ENCODE peak calls at places on chromosomes 2 and 18, in ten cellular contexts. Q is HEK293T; Z is midbrain; X is body of pancreas; W is NCI-H774; B is GM13977; A is EL; L is MM.1S; S is hypothalamus; O is CD8-positive, alpha-beta memory T cell. R is an unnamed sample.

GRCh38 chr2:26606847-26607190 is 34.3 kb downstream of the CIB4 start:
- DNase-seq in W (no peak), Q (no peak), L (no peak), B (no peak), Z (no peak), A (no peak), O (no peak), X (peak; percentile 27), S (no peak), R (peak; percentile 22)

GRCh38 chr2:239440511-239440959 is 39.7 kb upstream of the HDAC4 start:
- DNase-seq in W (no peak), X (no peak), O (no peak), A (no peak), L (no peak), Z (peak; percentile 87), Q (no peak), B (no peak), S (no peak), R (no peak)

GRCh38 chr2:101396352-101396717 is 9.0 kb upstream of the CREG2 start:
- DNase-seq in W (no peak), S (no peak), L (no peak), Z (no peak), X (no peak), O (no peak), B (no peak), A (peak; percentile 83), Q (no peak), R (no peak)

GRCh38 chr18:58013241-58014211 is 30.5 kb upstream of the NEDD4L start:
- DNase-seq in S (no peak), Q (no peak), Z (no peak), X (no peak), B (no peak), L (no peak), W (no peak), A (peak; percentile 23), O (no peak), R (peak; percentile 48)

GRCh38 chr2:72112981-72113846 is 34.4 kb downstream of the CYP26B1 start:
- DNase-seq in A (no peak), Q (no peak), O (no peak), B (no peak), L (no peak), S (no peak), X (no peak), Z (peak; percentile 5), W (no peak), R (peak; percentile 30)

GRCh38 chr2:238240761-238241711 is 1.2 kb upstream of the HES6 start:
- DNase-seq in W (peak; percentile 94), O (no peak), A (peak; percentile 30), B (peak; percentile 58), L (peak; percentile 91), Q (peak; percentile 60), X (peak; percentile 93), S (no peak), Z (no peak), R (no peak)

GRCh38 chr2:98128556-98129109 is 41.7 kb downstream of the VWA3B start:
- DNase-seq in O (no peak), Q (no peak), A (no peak), W (no peak), B (no peak), L (no peak), X (no peak), Z (no peak), S (no peak), R (no peak)

GRCh38 chr2:230423851-230424458 is 8.0 kb downstream of the SP100 start:
- DNase-seq in B (no peak), L (no peak), Z (no peak), A (no peak), W (no peak), S (no peak), X (peak; percentile 56), Q (no peak), O (no peak), R (no peak)

GRCh38 chr2:85695121-85695520 is 963 bp downstream of the GNLY start:
- DNase-seq in X (no peak), Z (no peak), S (no peak), W (no peak), B (no peak), Q (no peak), L (no peak), A (no peak), O (no peak), R (peak; percentile 27)

GRCh38 chr2:177314194-177314593 is 49.7 kb upstream of the NFE2L2 start:
- DNase-seq in W (no peak), O (no peak), Z (no peak), A (no peak), X (no peak), B (no peak), Q (peak; percentile 29), L (no peak), S (no peak), R (no peak)

GRCh38 chr2:70570041-70570661 is 16.5 kb upstream of the TGFA start:
- DNase-seq in L (no peak), X (no peak), Z (no peak), B (no peak), O (no peak), S (no peak), W (no peak), Q (no peak), A (peak; percentile 64), R (no peak)

GRCh38 chr18:69659142-69659651 is 258.5 kb downstream of the DOK6 start:
- DNase-seq in L (no peak), Z (no peak), A (no peak), W (peak; percentile 31), Q (no peak), X (no peak), S (no peak), O (no peak), B (no peak), R (no peak)

GRCh38 chr2:236628256-236628961 is 58.8 kb downstream of the ACKR3 start:
- DNase-seq in A (no peak), S (no peak), O (no peak), Q (no peak), L (no peak), B (no peak), Z (no peak), W (no peak), X (no peak), R (no peak)

GRCh38 chr2:174951746-174952145 is 53.4 kb downstream of the CHN1 start:
- DNase-seq in X (no peak), Z (no peak), O (no peak), S (no peak), L (no peak), B (no peak), W (peak; percentile 9), A (peak; percentile 75), Q (no peak), R (no peak)

GRCh38 chr2:99507964-99508818 is 18.4 kb upstream of the REV1 start:
- DNase-seq in B (no peak), Q (no peak), X (no peak), Z (no peak), A (no peak), W (peak; percentile 93), S (no peak), L (peak; percentile 33), O (no peak), R (no peak)

GRCh38 chr2:11498543-11499034 is 32.6 kb upstream of the E2F6 start:
- DNase-seq in Q (no peak), L (peak; percentile 97), B (peak; percentile 69), W (no peak), S (no peak), O (no peak), X (peak; percentile 57), Z (peak; percentile 59), A (peak; percentile 9), R (peak; percentile 98)

GRCh38 chr2:43239981-43240761 is 13.8 kb upstream of the ZFP36L2 start:
- DNase-seq in Q (no peak), A (no peak), L (no peak), Z (no peak), X (no peak), W (no peak), B (peak; percentile 68), S (no peak), O (no peak), R (no peak)

GRCh38 chr2:85584857-85585780 is 888 bp downstream of the VAMP5 start:
- DNase-seq in Z (no peak), O (peak; percentile 15), W (no peak), X (peak; percentile 72), A (peak; percentile 82), S (no peak), Q (no peak), L (no peak), B (peak; percentile 56), R (peak; percentile 63)

GRCh38 chr2:66574701-66575624 is 140.0 kb downstream of the MEIS1 start:
- DNase-seq in Q (peak; percentile 65), S (no peak), L (no peak), A (peak; percentile 87), B (peak; percentile 39), Z (peak; percentile 84), W (peak; percentile 84), X (peak; percentile 77), O (no peak), R (no peak)

GRCh38 chr2:126753501-126754212 is 97.7 kb downstream of the GYPC start:
- DNase-seq in X (no peak), L (no peak), O (no peak), Q (no peak), W (no peak), B (no peak), Z (no peak), A (no peak), S (no peak), R (no peak)

GRCh38 chr2:233061007-233061590 is 957 bp downstream of the INPP5D start:
- DNase-seq in W (no peak), A (no peak), S (no peak), X (no peak), L (peak; percentile 25), O (no peak), Q (no peak), Z (peak; percentile 19), B (peak; percentile 81), R (peak; percentile 38)

GRCh38 chr2:7994397-7994951 is 687.4 kb upstream of the ID2 start:
- DNase-seq in Z (no peak), X (peak; percentile 38), Q (no peak), S (no peak), B (no peak), W (peak; percentile 62), L (no peak), O (no peak), A (no peak), R (no peak)

GRCh38 chr2:107263596-107264090 is 377.7 kb upstream of the ST6GAL2 start:
- DNase-seq in A (no peak), O (no peak), Z (no peak), L (no peak), S (no peak), W (no peak), X (no peak), Q (no peak), B (no peak), R (no peak)